ENCODE peak calls at places on chromosome 6, in six cellular contexts. O, D, L, J, K and X are unnamed samples.
A peak's percentile ranks its signal among the peaks of the same experiment; 100 is the strongest.

GRCh38 chr6:52513464-52513863 is 63.4 kb downstream of the TRAM2 start:
- DNase-seq in L (no peak), J (no peak), O (no peak), K (no peak), D (no peak), X (no peak)

GRCh38 chr6:123529058-123529457 is 107.7 kb downstream of the TRDN start:
- DNase-seq in J (no peak), L (no peak), O (no peak), K (no peak), D (no peak), X (no peak)

GRCh38 chr6:34926655-34927054 is 37.6 kb downstream of the ANKS1A start:
- DNase-seq in O (no peak), J (no peak), D (no peak), K (no peak), L (no peak), X (no peak)

GRCh38 chr6:63245908-63246307 is 34.6 kb downstream of the FKBP1C start:
- DNase-seq in K (no peak), J (peak; percentile 40), D (no peak), L (no peak), O (no peak), X (no peak)

GRCh38 chr6:7249946-7250643 is 62.9 kb downstream of the SSR1 start:
- DNase-seq in K (no peak), D (no peak), O (no peak), J (no peak), L (no peak), X (no peak)

GRCh38 chr6:7157752-7158616 is 50.2 kb downstream of the RREB1 start:
- DNase-seq in K (no peak), O (no peak), J (no peak), L (no peak), D (no peak), X (no peak)

GRCh38 chr6:33272358-33273128 is 668 bp downstream of the RPS18 start:
- DNase-seq in O (no peak), L (no peak), K (no peak), D (no peak), J (no peak), X (no peak)

GRCh38 chr6:143940011-143940597 is 68.0 kb downstream of the PLAGL1 start:
- DNase-seq in K (peak; percentile 62), D (peak; percentile 49), O (no peak), L (peak; percentile 30), J (peak; percentile 59), X (no peak)

GRCh38 chr6:4351506-4351852 is 216.1 kb upstream of the ECI2 start:
- DNase-seq in D (no peak), K (no peak), O (no peak), L (no peak), J (no peak), X (no peak)

GRCh38 chr6:49801525-49801924 is 14.4 kb upstream of the PGK2 start:
- DNase-seq in K (no peak), J (no peak), L (no peak), O (no peak), D (no peak), X (no peak)

GRCh38 chr6:163892814-163893561 is 478.5 kb downstream of the QKI start:
- DNase-seq in J (no peak), K (no peak), O (no peak), D (no peak), L (no peak), X (no peak)

GRCh38 chr6:110826236-110827129 is 11.2 kb upstream of the CDK19 start:
- DNase-seq in D (no peak), L (no peak), O (peak; percentile 72), K (no peak), J (no peak), X (no peak)

GRCh38 chr6:10347561-10348327 is 67.1 kb downstream of the TFAP2A start:
- DNase-seq in K (no peak), O (no peak), J (no peak), L (no peak), D (no peak), X (no peak)

GRCh38 chr6:14100098-14100497 is 17.5 kb upstream of the CD83 start:
- DNase-seq in K (no peak), D (no peak), O (no peak), L (no peak), J (no peak), X (no peak)

GRCh38 chr6:139124887-139125672 is 9.8 kb upstream of the HECA start:
- DNase-seq in D (peak; percentile 69), O (peak; percentile 72), L (peak; percentile 54), K (peak; percentile 82), J (peak; percentile 61), X (no peak)

GRCh38 chr6:455006-455585 is 63.5 kb downstream of the IRF4 start:
- DNase-seq in O (no peak), K (no peak), L (no peak), J (no peak), D (no peak), X (no peak)

GRCh38 chr6:157080986-157081391 is 242.3 kb downstream of the TMEM242 start:
- DNase-seq in O (no peak), L (no peak), J (no peak), K (no peak), D (no peak), X (no peak)

GRCh38 chr6:165260462-165260861 is 48.9 kb downstream of the C6orf118 start:
- DNase-seq in J (no peak), K (no peak), O (no peak), D (no peak), L (no peak), X (no peak)

GRCh38 chr6:72206606-72207005 is 320.3 kb downstream of the RIMS1 start:
- DNase-seq in D (no peak), O (no peak), L (no peak), J (no peak), K (no peak), X (no peak)

GRCh38 chr6:12296255-12296573 is 6.1 kb downstream of the EDN1 start:
- DNase-seq in D (peak; percentile 44), L (no peak), K (peak; percentile 69), J (peak; percentile 73), O (no peak), X (no peak)

GRCh38 chr6:1821188-1822183 is 211.8 kb downstream of the FOXC1 start:
- DNase-seq in K (no peak), L (peak; percentile 4), J (peak; percentile 14), O (no peak), D (no peak), X (no peak)

GRCh38 chr6:113356139-113356538 is 501.0 kb upstream of the MARCKS start:
- DNase-seq in D (no peak), J (peak; percentile 94), O (no peak), K (no peak), L (no peak), X (no peak)

GRCh38 chr6:39224058-39224457 is 5.2 kb downstream of the KCNK5 start:
- DNase-seq in D (no peak), J (no peak), K (no peak), L (no peak), O (no peak), X (no peak)

GRCh38 chr6:170416959-170417606 is 110.5 kb downstream of the FAM120B start:
- DNase-seq in K (no peak), O (no peak), D (no peak), J (no peak), L (no peak), X (no peak)

DNA sequence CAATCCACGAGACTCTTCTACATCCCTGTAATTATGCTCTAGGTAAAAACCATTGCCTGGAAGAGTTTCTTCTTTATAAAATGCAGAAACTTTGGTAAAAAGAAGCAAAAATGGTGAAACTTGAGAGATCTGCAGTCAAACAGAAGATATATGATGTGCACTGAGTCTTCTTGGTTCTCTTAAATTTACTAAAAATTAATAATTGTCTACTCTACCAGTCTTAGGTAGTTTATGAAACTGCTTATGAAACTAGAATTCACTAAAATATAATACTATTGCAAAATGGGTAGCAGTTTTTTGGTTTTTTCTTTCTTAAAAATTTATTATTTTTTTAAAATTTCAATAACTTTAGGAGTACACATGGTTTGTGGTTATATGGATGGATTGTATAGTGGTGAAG is 519.1 kb upstream of the SOX4 start:
- DNase-seq in D (no peak), O (no peak), L (no peak), K (no peak), J (no peak), X (no peak)
- TF ChIP-seq POLR2AphosphoS5 in D (no peak), O (no peak), L (no peak), K (no peak), J (no peak), X (no peak)

GRCh38 chr6:160069459-160069858 is 52.2 kb upstream of the SLC22A1 start:
- DNase-seq in J (no peak), L (no peak), D (no peak), K (no peak), O (no peak), X (no peak)
- H3K36me3 ChIP-seq in J (peaks cover 88% of the 10 kb centered on the region), L (peaks cover 31% of the 10 kb centered on the region), D (peaks cover 74% of the 10 kb centered on the region), K (peaks cover 44% of the 10 kb centered on the region), O (peaks cover 89% of the 10 kb centered on the region), X (peaks cover 98% of the 10 kb centered on the region)

DNA sequence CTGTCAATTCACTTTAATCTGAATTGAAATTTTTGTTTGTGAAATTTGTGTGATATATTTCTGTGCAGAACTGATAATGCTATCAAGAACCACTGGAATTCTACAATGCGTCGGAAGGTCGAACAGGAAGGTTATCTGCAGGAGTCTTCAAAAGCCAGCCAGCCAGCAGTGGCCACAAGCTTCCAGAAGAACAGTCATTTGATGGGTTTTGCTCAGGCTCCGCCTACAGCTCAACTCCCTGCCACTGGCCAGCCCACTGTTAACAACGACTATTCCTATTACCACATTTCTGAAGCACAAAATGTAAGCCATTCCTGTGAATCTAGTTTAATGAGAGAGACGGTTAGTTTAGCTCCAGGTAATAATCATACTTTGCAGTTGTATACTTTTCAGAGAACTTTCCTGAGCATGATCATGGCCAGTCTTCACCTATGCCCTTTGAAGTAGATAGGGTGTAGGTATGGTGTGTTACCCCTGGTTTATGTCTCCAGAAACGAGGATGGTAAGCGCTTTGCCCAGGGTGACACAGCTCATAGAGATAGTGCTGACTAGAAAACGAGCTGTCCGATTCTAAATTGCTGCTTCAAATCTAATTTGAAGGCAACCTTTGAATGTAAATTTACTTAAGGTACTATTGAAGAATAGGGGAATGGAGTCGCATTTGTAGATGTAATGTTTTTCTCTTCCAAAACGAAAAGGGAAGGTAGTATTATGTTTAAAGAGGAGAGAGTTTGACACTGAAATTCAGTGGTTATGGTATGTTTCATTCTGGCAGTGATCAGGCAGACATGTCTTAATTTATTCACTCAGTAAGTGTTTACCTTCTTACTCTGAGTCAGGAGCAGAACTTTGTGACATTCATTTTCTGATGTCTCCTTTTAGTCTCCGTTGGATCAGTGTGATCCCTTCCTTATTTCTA is 11.4 kb downstream of the MYB start:
- DNase-seq in J (no peak), O (no peak), D (no peak), L (no peak), K (no peak), X (no peak)
- TF ChIP-seq EP300 in J (no peak), O (no peak), D (no peak), L (no peak), K (no peak), X (no peak)

GRCh38 chr6:89411269-89412070 is 603 bp downstream of the RRAGD start:
- DNase-seq in L (no peak), O (peak; percentile 72), K (peak; percentile 33), J (no peak), D (peak; percentile 27), X (peak; percentile 76)

GRCh38 chr6:89414215-89414614 is 2.1 kb upstream of the RRAGD start:
- DNase-seq in D (no peak), K (no peak), J (peak; percentile 79), L (no peak), O (no peak), X (no peak)

GRCh38 chr6:89411019-89411268 is 1.1 kb downstream of the RRAGD start:
- DNase-seq in O (peak; percentile 68), L (no peak), K (no peak), J (no peak), D (peak; percentile 27), X (no peak)

GRCh38 chr6:89413006-89413400 is 930 bp upstream of the RRAGD start:
- DNase-seq in D (peak; percentile 44), J (no peak), O (no peak), L (no peak), K (peak; percentile 24), X (no peak)

GRCh38 chr6:89412071-89413005 is at the start of gene RRAGD:
- DNase-seq in J (no peak), L (no peak), D (peak; percentile 66), K (peak; percentile 73), O (peak; percentile 86), X (peak; percentile 83)
- TF ChIP-seq POLR2AphosphoS5 in J (no peak), L (no peak), D (no peak), K (no peak), O (peak; percentile 31), X (no peak)